ENCODE peak calls at places on chromosomes 2 and 18, in ten cellular contexts. H, N, C, F, B, X, W, P, O and U are unnamed samples.

GRCh38 chr2:168642873-168643272 is 159.6 kb upstream of the NOSTRIN start:
- DNase-seq in C (no peak), P (no peak), O (no peak), W (no peak), F (no peak), H (no peak), X (no peak), N (no peak), B (no peak), U (no peak)

GRCh38 chr2:29066271-29066860 is 8.0 kb downstream of the PCARE start:
- DNase-seq in H (no peak), C (no peak), P (peak), F (no peak), N (no peak), X (no peak), W (peak), O (no peak), B (no peak), U (no peak)

GRCh38 chr2:166031054-166031453 is 77.5 kb upstream of the TTC21B start:
- DNase-seq in X (peak), P (peak), C (no peak), F (no peak), H (no peak), O (no peak), B (no peak), W (no peak), N (no peak), U (no peak)

GRCh38 chr2:227363756-227364155 is 15.3 kb downstream of the TM4SF20 start:
- DNase-seq in B (no peak), P (peak), X (peak), N (no peak), O (no peak), H (no peak), W (no peak), C (no peak), F (no peak), U (no peak)

GRCh38 chr2:170585067-170585466 is 130.1 kb upstream of the SP5 start:
- DNase-seq in X (no peak), O (no peak), P (no peak), N (no peak), H (no peak), C (no peak), W (no peak), B (no peak), F (no peak), U (no peak)

GRCh38 chr2:74597456-74597855 is 42.9 kb downstream of the DOK1 start:
- DNase-seq in B (no peak), O (no peak), F (no peak), P (peak), W (no peak), C (no peak), H (no peak), X (no peak), N (no peak), U (no peak)

GRCh38 chr2:216934151-216934550 is 74.3 kb upstream of the TNP1 start:
- DNase-seq in C (no peak), F (no peak), X (no peak), N (no peak), H (no peak), P (no peak), O (peak), W (no peak), B (no peak), U (no peak)

GRCh38 chr2:33307659-33308311 is 168.7 kb upstream of the RASGRP3 start:
- DNase-seq in C (no peak), P (no peak), O (no peak), B (no peak), X (no peak), F (no peak), W (no peak), H (no peak), N (no peak), U (no peak)

GRCh38 chr2:231680284-231680991 is 27.9 kb upstream of the PTMA start:
- DNase-seq in C (no peak), P (no peak), B (no peak), N (no peak), O (no peak), F (no peak), X (peak), W (no peak), H (no peak), U (no peak)

GRCh38 chr2:102100371-102101096 is 42.0 kb upstream of the IL1R1 start:
- DNase-seq in H (no peak), F (no peak), P (peak), N (no peak), C (no peak), B (no peak), W (peak), X (no peak), O (no peak), U (no peak)

GRCh38 chr18:48688961-48689360 is 150.1 kb downstream of the CTIF start:
- DNase-seq in X (no peak), B (no peak), H (peak), C (no peak), O (peak), N (no peak), W (no peak), P (no peak), F (no peak), U (no peak)

GRCh38 chr18:3441290-3441689 is 8.7 kb upstream of the TGIF1 start:
- DNase-seq in W (peak), B (no peak), O (no peak), F (no peak), X (peak), C (no peak), H (no peak), N (no peak), P (peak), U (no peak)

GRCh38 chr2:38251940-38252339 is 125.1 kb downstream of the ATL2 start:
- DNase-seq in B (no peak), X (no peak), F (no peak), C (no peak), W (no peak), N (no peak), P (no peak), H (no peak), O (no peak), U (no peak)

GRCh38 chr18:7598167-7599062 is 31.3 kb downstream of the PTPRM start:
- DNase-seq in N (no peak), F (no peak), B (no peak), W (peak), X (no peak), O (no peak), H (no peak), P (no peak), C (no peak), U (no peak)

GRCh38 chr2:239239607-239240479 is 161.0 kb downstream of the HDAC4 start:
- DNase-seq in W (peak), O (no peak), P (peak), C (no peak), B (no peak), F (no peak), H (peak), X (no peak), N (no peak), U (no peak)

GRCh38 chr2:46413111-46413510 is 66.3 kb upstream of the TMEM247 start:
- DNase-seq in C (no peak), X (no peak), W (no peak), P (no peak), O (no peak), F (no peak), N (no peak), H (no peak), B (no peak), U (no peak)

GRCh38 chr2:31962757-31963361 is 47.9 kb downstream of the MEMO1 start:
- DNase-seq in F (no peak), X (no peak), W (no peak), N (no peak), H (no peak), O (no peak), P (no peak), B (no peak), C (no peak), U (no peak)

GRCh38 chr2:19251554-19251953 is 106.9 kb downstream of the OSR1 start:
- DNase-seq in B (no peak), F (no peak), P (peak), C (no peak), H (no peak), N (no peak), W (peak), X (no peak), O (no peak), U (no peak)

GRCh38 chr18:7568426-7568825 is 1.3 kb downstream of the PTPRM start:
- DNase-seq in B (no peak), X (peak), N (no peak), F (no peak), O (peak), W (peak), C (peak), H (peak), P (no peak), U (no peak)

GRCh38 chr18:51236225-51236624 is 38.7 kb upstream of the MEX3C start:
- DNase-seq in O (no peak), F (no peak), H (no peak), X (no peak), N (no peak), C (no peak), P (no peak), B (no peak), W (no peak), U (no peak)

GRCh38 chr2:151973901-151974199 is 125.0 kb downstream of the CACNB4 start:
- DNase-seq in O (no peak), W (peak), P (peak), H (no peak), B (no peak), N (no peak), C (no peak), F (no peak), X (peak), U (no peak)

GRCh38 chr2:102050854-102051391 is 59.2 kb downstream of the IL1R2 start:
- DNase-seq in X (no peak), N (no peak), B (peak), W (peak), F (no peak), H (no peak), C (no peak), P (peak), O (peak), U (no peak)

GRCh38 chr2:182242561-182242960 is 184.3 kb downstream of the PDE1A start:
- DNase-seq in F (no peak), X (peak), N (no peak), B (no peak), W (no peak), P (no peak), C (no peak), O (no peak), H (no peak), U (no peak)

GRCh38 chr2:184577741-184578140 is 20.6 kb upstream of the ZNF804A start:
- DNase-seq in N (no peak), X (no peak), B (no peak), C (no peak), H (no peak), F (no peak), O (no peak), W (no peak), P (no peak), U (no peak)

GRCh38 chr2:17245921-17246320 is 272.3 kb downstream of the RAD51AP2 start:
- DNase-seq in O (no peak), B (no peak), P (peak), N (no peak), F (no peak), X (no peak), H (no peak), W (peak), C (no peak), U (no peak)

GRCh38 chr2:101064868-101065549 is 62.9 kb downstream of the RPL31 start:
- DNase-seq in X (no peak), W (peak), O (no peak), B (no peak), C (no peak), N (peak), H (no peak), P (peak), F (no peak), U (no peak)

GRCh38 chr2:164535280-164536025 is 85.8 kb downstream of the GRB14 start:
- DNase-seq in O (no peak), C (no peak), P (no peak), W (no peak), X (no peak), B (no peak), H (no peak), F (no peak), N (no peak), U (no peak)

GRCh38 chr2:164542584-164543021 is 78.7 kb downstream of the GRB14 start:
- DNase-seq in N (no peak), P (peak), H (no peak), W (peak), B (no peak), F (no peak), C (no peak), O (no peak), X (no peak), U (no peak)

DNA sequence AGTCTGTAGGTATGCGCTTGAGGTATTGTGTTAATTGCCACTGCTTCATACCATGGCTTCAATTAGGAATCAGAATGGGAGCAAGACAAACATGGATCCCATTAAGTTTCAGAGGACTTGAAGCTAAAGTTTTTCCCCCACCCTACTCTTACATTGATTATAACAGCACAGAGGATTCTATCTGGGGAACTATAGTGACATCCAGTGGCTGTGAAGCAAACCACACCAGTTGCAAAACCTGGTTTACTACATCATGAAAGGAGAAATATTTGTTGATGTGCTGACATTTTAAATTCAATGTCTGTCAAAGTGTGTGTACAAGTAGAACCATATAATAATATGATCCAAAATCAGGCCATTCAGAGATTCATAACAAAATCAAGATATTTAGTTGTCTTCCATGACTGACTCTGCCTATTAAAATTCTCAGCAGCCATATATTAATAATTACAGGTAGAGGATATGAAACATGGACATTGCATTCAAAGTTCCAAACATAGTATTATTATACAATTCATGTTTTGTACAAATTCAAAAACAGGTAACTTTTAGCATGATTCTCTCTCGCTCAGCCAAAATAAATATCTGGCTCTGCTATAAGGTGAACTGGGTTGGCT is 82.9 kb downstream of the GRB14 start:
- DNase-seq in W (peak), F (no peak), X (peak), H (no peak), B (no peak), P (peak), N (peak), O (no peak), C (no peak), U (no peak)
- TF ChIP-seq CTCF in W (peak), F (no peak), X (peak), H (peak), B (no peak), P (peak), N (no peak), O (peak), C (no peak), U (no peak)

GRCh38 chr18:75837316-75837715 is 409.8 kb upstream of the SMIM21 start:
- DNase-seq in H (no peak), W (no peak), B (no peak), F (no peak), O (no peak), P (no peak), C (no peak), X (no peak), N (no peak), U (no peak)
- TF ChIP-seq CTCF in H (no peak), W (no peak), B (no peak), F (no peak), O (no peak), P (no peak), C (no peak), X (no peak), N (no peak), U (no peak)

GRCh38 chr2:200173691-200174090 is 132.8 kb upstream of the SPATS2L start:
- DNase-seq in N (no peak), B (no peak), W (no peak), H (no peak), O (no peak), P (no peak), F (no peak), X (no peak), C (no peak), U (no peak)
- TF ChIP-seq CTCF in N (no peak), B (no peak), W (no peak), H (no peak), O (no peak), P (no peak), F (no peak), X (no peak), C (no peak), U (no peak)

GRCh38 chr2:94876523-94876863 is 5.3 kb downstream of the TEKT4 start:
- DNase-seq in B (no peak), C (no peak), N (no peak), F (no peak), X (no peak), P (no peak), O (no peak), W (no peak), H (no peak), U (no peak)

GRCh38 chr2:94874277-94874997 is 3.2 kb downstream of the TEKT4 start:
- DNase-seq in B (no peak), P (peak), N (peak), X (peak), F (no peak), H (peak), C (no peak), O (no peak), W (no peak), U (no peak)

GRCh38 chr2:94877129-94877528 is 5.9 kb downstream of the TEKT4 start:
- DNase-seq in W (no peak), N (no peak), X (no peak), F (no peak), O (no peak), H (no peak), B (no peak), C (no peak), P (no peak), U (no peak)

GRCh38 chr2:94875064-94875819 is 4.0 kb downstream of the TEKT4 start:
- DNase-seq in P (no peak), W (no peak), N (no peak), O (no peak), X (no peak), H (no peak), B (no peak), C (no peak), F (no peak), U (no peak)

GRCh38 chr2:94875820-94876522 is 4.7 kb downstream of the TEKT4 start:
- DNase-seq in F (no peak), H (no peak), X (no peak), C (no peak), W (no peak), O (no peak), P (no peak), N (no peak), B (no peak), U (no peak)
- TF ChIP-seq CTCF in F (no peak), H (no peak), X (no peak), C (no peak), W (no peak), O (no peak), P (no peak), N (no peak), B (no peak), U (no peak)